ENCODE peak calls at places on chromosomes 6 and 20, in four cellular contexts. One of them, this sample, is unnamed. For H3K27me3, the result is how much of the 10 kb centered on the place peaks cover.

GRCh38 chr6:31092238-31092637 is 20.1 kb downstream of the C6orf15 start:
- DNase-seq in H1: no peak
- DNase-seq in H9: no peak
- DNase-seq in SK-N-SH: no peak
- DNase-seq in this sample: no peak

GRCh38 chr6:33851959-33852358 is 48.2 kb upstream of the MLN start:
- DNase-seq in H1: peak
- DNase-seq in H9: peak
- DNase-seq in SK-N-SH: no peak
- DNase-seq in this sample: no peak

GRCh38 chr6:169292340-169293124 is 38.9 kb upstream of the THBS2 start:
- DNase-seq in H1: no peak
- DNase-seq in H9: no peak
- DNase-seq in SK-N-SH: no peak
- DNase-seq in this sample: no peak

GRCh38 chr20:19313342-19314069 is 101.1 kb downstream of the SLC24A3 start:
- DNase-seq in H1: no peak
- DNase-seq in H9: no peak
- DNase-seq in SK-N-SH: no peak
- DNase-seq in this sample: no peak

GRCh38 chr6:1635305-1636010 is 25.7 kb downstream of the FOXC1 start:
- DNase-seq in H1: no peak
- DNase-seq in H9: no peak
- DNase-seq in SK-N-SH: no peak
- DNase-seq in this sample: no peak

GRCh38 chr6:102942206-102942605 is 1548.7 kb downstream of the GRIK2 start:
- DNase-seq in H1: no peak
- DNase-seq in H9: no peak
- DNase-seq in SK-N-SH: no peak
- DNase-seq in this sample: no peak

GRCh38 chr6:107355659-107356058 is 103.7 kb downstream of the PDSS2 start:
- DNase-seq in H1: no peak
- DNase-seq in H9: no peak
- DNase-seq in SK-N-SH: no peak
- DNase-seq in this sample: no peak

GRCh38 chr6:25411316-25411961 is 132.3 kb downstream of the CARMIL1 start:
- DNase-seq in H1: no peak
- DNase-seq in H9: no peak
- DNase-seq in SK-N-SH: no peak
- DNase-seq in this sample: peak

GRCh38 chr6:53986721-53987526 is 124.3 kb upstream of the MLIP start:
- DNase-seq in H1: no peak
- DNase-seq in H9: no peak
- DNase-seq in SK-N-SH: peak
- DNase-seq in this sample: no peak

GRCh38 chr6:2891768-2892170 is 11.3 kb downstream of the SERPINB9 start:
- DNase-seq in H1: no peak
- DNase-seq in H9: no peak
- DNase-seq in SK-N-SH: no peak
- DNase-seq in this sample: no peak

GRCh38 chr6:93663111-93663510 is 243.8 kb upstream of the EPHA7 start:
- DNase-seq in H1: no peak
- DNase-seq in H9: no peak
- DNase-seq in SK-N-SH: no peak
- DNase-seq in this sample: no peak

GRCh38 chr20:25142435-25142834 is 53.1 kb upstream of the ENTPD6 start:
- DNase-seq in H1: no peak
- DNase-seq in H9: no peak
- DNase-seq in SK-N-SH: no peak
- DNase-seq in this sample: no peak

GRCh38 chr6:139577991-139578604 is 203.7 kb upstream of the CITED2 start:
- DNase-seq in H1: no peak
- DNase-seq in H9: no peak
- DNase-seq in SK-N-SH: no peak
- DNase-seq in this sample: no peak

GRCh38 chr6:73585566-73586415 is 65.0 kb upstream of the EEF1A1 start:
- DNase-seq in H1: no peak
- DNase-seq in H9: peak
- DNase-seq in SK-N-SH: no peak
- DNase-seq in this sample: peak

GRCh38 chr20:32315885-32316284 is 38.4 kb downstream of the KIF3B start:
- DNase-seq in H1: no peak
- DNase-seq in H9: no peak
- DNase-seq in SK-N-SH: no peak
- DNase-seq in this sample: no peak

GRCh38 chr6:143689852-143690251 is 12.1 kb downstream of the PHACTR2 start:
- DNase-seq in H1: no peak
- DNase-seq in H9: no peak
- DNase-seq in SK-N-SH: no peak
- DNase-seq in this sample: no peak

GRCh38 chr6:134034478-134034877 is 17.9 kb downstream of the SLC2A12 start:
- DNase-seq in H1: no peak
- DNase-seq in H9: no peak
- DNase-seq in SK-N-SH: no peak
- DNase-seq in this sample: no peak

GRCh38 chr20:62888406-62888805 is 26.8 kb upstream of the TCFL5 start:
- DNase-seq in H1: no peak
- DNase-seq in H9: no peak
- DNase-seq in SK-N-SH: no peak
- DNase-seq in this sample: no peak

GRCh38 chr6:16776394-16777017 is 15.2 kb upstream of the ATXN1 start:
- DNase-seq in H1: no peak
- DNase-seq in H9: no peak
- DNase-seq in SK-N-SH: no peak
- DNase-seq in this sample: no peak

GRCh38 chr20:46646122-46646521 is 5.1 kb downstream of the SLC13A3 start:
- DNase-seq in H1: no peak
- DNase-seq in H9: no peak
- DNase-seq in SK-N-SH: no peak
- DNase-seq in this sample: no peak

GRCh38 chr20:46648903-46649649 is 2.2 kb downstream of the SLC13A3 start:
- DNase-seq in H1: no peak
- DNase-seq in H9: no peak
- DNase-seq in SK-N-SH: no peak
- DNase-seq in this sample: no peak

GRCh38 chr20:46649650-46649949 is 1.7 kb downstream of the SLC13A3 start:
- DNase-seq in H1: no peak
- DNase-seq in H9: no peak
- DNase-seq in SK-N-SH: no peak
- DNase-seq in this sample: no peak

GRCh38 chr20:46646659-46647380 is 4.4 kb downstream of the SLC13A3 start:
- DNase-seq in H1: no peak
- DNase-seq in H9: no peak
- DNase-seq in SK-N-SH: no peak
- DNase-seq in this sample: no peak

DNA sequence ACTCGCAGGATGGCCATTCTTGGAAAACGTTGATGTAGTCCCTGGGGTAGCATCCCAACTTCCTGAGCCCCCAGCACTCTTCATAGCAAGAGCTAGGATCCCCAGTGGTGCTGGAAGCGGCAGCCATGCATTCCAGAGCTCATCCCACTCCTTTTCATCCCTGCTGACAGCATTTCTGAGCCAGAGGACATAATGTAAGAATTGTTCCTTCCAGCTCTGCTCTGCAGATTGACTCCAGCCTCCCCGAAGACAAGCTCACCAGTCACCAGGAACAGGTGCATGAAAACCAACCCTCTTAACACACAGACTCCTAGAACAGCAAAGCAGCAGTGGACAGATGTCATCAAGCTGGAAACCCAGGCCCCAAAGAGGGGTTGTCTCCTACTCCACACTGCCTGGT is 3.8 kb downstream of the SLC13A3 start:
- DNase-seq in H1: no peak
- DNase-seq in H9: no peak
- DNase-seq in SK-N-SH: no peak
- DNase-seq in this sample: no peak
- H3K27me3 ChIP-seq in H1: under half
- H3K27me3 ChIP-seq in H9: under half
- H3K27me3 ChIP-seq in SK-N-SH: under half
- H3K27me3 ChIP-seq in this sample: under half

DNA sequence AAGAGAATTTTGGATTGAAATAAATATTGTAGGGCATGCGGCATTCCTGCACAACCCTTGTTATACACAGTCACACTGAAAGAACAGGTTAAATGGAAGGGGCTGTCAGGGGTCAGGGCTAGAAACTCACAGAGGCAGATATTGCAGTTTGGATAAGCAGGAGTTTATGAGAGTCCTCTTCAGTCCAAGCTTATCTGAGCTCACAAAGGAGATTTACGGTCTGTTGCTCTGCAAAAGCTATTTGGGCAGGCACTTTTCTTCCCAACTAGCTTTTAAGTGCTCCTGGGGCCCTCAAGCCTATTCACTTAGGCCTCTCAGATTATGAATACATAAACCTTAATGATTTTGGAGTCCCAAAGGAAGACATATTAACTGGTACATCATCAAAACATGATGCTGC is 156.2 kb downstream of the SOX4 start:
- DNase-seq in H1: no peak
- DNase-seq in H9: no peak
- DNase-seq in SK-N-SH: peak
- DNase-seq in this sample: no peak
- H3K4me2 ChIP-seq in H1: peak
- H3K4me2 ChIP-seq in H9: no peak
- H3K4me2 ChIP-seq in SK-N-SH: no peak
- H3K4me2 ChIP-seq in this sample: no peak

DNA sequence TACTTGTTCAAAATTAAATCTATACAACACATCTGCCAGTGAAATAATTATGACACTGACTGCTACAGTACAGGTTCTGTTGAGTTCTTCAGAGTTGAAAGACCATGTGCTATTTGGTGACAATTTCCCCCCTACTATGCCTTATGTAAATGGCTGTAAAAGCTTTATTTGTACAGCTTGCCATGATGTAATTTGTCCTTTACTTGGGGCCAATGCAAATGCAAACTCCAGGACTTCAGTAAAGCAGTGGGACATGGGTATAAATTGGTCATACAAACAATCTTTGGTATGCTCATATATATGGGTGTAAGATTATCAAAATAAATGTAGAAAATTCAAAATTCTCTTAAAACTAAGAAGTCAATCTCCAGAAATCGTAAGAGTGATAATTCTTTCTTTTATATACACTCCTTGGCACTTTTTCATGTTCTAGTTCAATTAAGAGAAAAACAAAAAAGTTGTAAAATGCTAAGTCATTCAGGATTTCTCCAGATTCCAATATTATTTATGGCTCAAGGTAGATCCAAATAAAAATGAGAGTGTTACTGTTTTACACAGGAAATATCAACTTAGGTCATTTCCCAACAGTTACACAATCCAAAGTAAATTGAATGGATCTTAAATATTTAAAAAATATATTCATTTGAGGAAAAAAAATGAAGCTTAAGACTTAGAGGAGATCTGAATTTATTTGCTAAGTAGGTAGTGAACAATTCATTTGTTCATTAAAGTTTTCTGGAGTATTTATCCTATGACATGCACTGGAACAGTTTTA is 1310.5 kb upstream of the CITED2 start:
- DNase-seq in H1: no peak
- DNase-seq in H9: no peak
- DNase-seq in SK-N-SH: no peak
- DNase-seq in this sample: no peak
- H2AFZ ChIP-seq in H1: no peak
- H2AFZ ChIP-seq in H9: no peak
- H2AFZ ChIP-seq in SK-N-SH: no peak
- H2AFZ ChIP-seq in this sample: no peak

GRCh38 chr20:21096321-21097043 is 9.7 kb downstream of the LINC00237 start:
- DNase-seq in H1: no peak
- DNase-seq in H9: peak
- DNase-seq in SK-N-SH: peak
- DNase-seq in this sample: no peak
- H3K27me3 ChIP-seq in H1: under half
- H3K27me3 ChIP-seq in H9: under half
- H3K27me3 ChIP-seq in SK-N-SH: under half
- H3K27me3 ChIP-seq in this sample: under half

This sample was measured in MM.1S.